ENCODE peak calls at places on chromosome 17, in seven cellular contexts. K, O, C, Y, T, W and U are unnamed samples.
A peak's percentile ranks its signal among the peaks of the same experiment; 100 is the strongest.

GRCh38 chr17:9817086-9817485 is 4.8 kb downstream of the GSG1L2 start:
- DNase-seq in K (no peak), O (peak; percentile 62), C (peak; percentile 57), Y (no peak), T (no peak), W (peak; percentile 76), U (no peak)

GRCh38 chr17:57927048-57927723 is 28.0 kb downstream of the CUEDC1 start:
- DNase-seq in K (peak; percentile 72), O (peak; percentile 83), C (peak; percentile 86), Y (no peak), T (no peak), W (no peak), U (no peak)

GRCh38 chr17:10139560-10139959 is 58.8 kb downstream of the GAS7 start:
- DNase-seq in K (no peak), O (no peak), C (no peak), Y (no peak), T (no peak), W (no peak), U (no peak)

GRCh38 chr17:34370997-34371395 is 8.0 kb upstream of the CCL1 start:
- DNase-seq in K (no peak), O (no peak), C (peak; percentile 39), Y (peak; percentile 61), T (no peak), W (no peak), U (no peak)

GRCh38 chr17:77959216-77959925 is 868 bp downstream of the TNRC6C start:
- DNase-seq in K (no peak), O (peak; percentile 11), C (peak; percentile 11), Y (peak; percentile 59), T (peak; percentile 20), W (no peak), U (peak; percentile 46)

GRCh38 chr17:59651346-59651745 is 31.7 kb downstream of the CLTC start:
- DNase-seq in K (peak; percentile 64), O (no peak), C (no peak), Y (no peak), T (no peak), W (no peak), U (no peak)

GRCh38 chr17:56074366-56074765 is 78.9 kb upstream of the ANKFN1 start:
- DNase-seq in K (no peak), O (no peak), C (no peak), Y (no peak), T (no peak), W (no peak), U (no peak)

GRCh38 chr17:46742539-46743270 is 75.8 kb downstream of the WNT3 start:
- DNase-seq in K (peak; percentile 79), O (peak; percentile 83), C (no peak), Y (no peak), T (peak; percentile 58), W (peak; percentile 84), U (no peak)

GRCh38 chr17:59105852-59106462 is 723 bp downstream of the TRIM37 start:
- DNase-seq in K (peak; percentile 19), O (peak; percentile 56), C (peak; percentile 65), Y (peak; percentile 80), T (no peak), W (peak; percentile 67), U (peak; percentile 80)

GRCh38 chr17:75507712-75508111 is 7.6 kb downstream of the CASKIN2 start:
- DNase-seq in K (no peak), O (no peak), C (no peak), Y (no peak), T (no peak), W (no peak), U (no peak)

GRCh38 chr17:57662021-57662420 is 83.1 kb downstream of the CCDC182 start:
- DNase-seq in K (no peak), O (no peak), C (no peak), Y (no peak), T (no peak), W (no peak), U (no peak)

GRCh38 chr17:76872221-76872873 is 4.1 kb downstream of the MGAT5B start:
- DNase-seq in K (peak; percentile 95), O (peak; percentile 86), C (no peak), Y (peak; percentile 46), T (no peak), W (peak; percentile 89), U (no peak)

GRCh38 chr17:35170968-35171771 is 23.0 kb downstream of the SLC35G3 start:
- DNase-seq in K (no peak), O (peak; percentile 43), C (no peak), Y (peak; percentile 16), T (no peak), W (peak; percentile 37), U (no peak)

GRCh38 chr17:37327341-37328090 is 48.3 kb upstream of the C17orf78 start:
- DNase-seq in K (peak; percentile 96), O (peak; percentile 90), C (no peak), Y (no peak), T (no peak), W (peak; percentile 38), U (no peak)

GRCh38 chr17:80649672-80650338 is 105.2 kb downstream of the RPTOR start:
- DNase-seq in K (peak; percentile 83), O (peak; percentile 97), C (no peak), Y (peak; percentile 53), T (peak; percentile 54), W (peak; percentile 68), U (peak; percentile 63)

GRCh38 chr17:18163528-18163927 is 20.1 kb upstream of the ALKBH5 start:
- DNase-seq in K (no peak), O (no peak), C (no peak), Y (no peak), T (peak; percentile 58), W (no peak), U (no peak)

GRCh38 chr17:18161226-18162094 is 22.2 kb upstream of the ALKBH5 start:
- DNase-seq in K (no peak), O (no peak), C (no peak), Y (no peak), T (no peak), W (no peak), U (no peak)

GRCh38 chr17:18172528-18173278 is 10.9 kb upstream of the ALKBH5 start:
- DNase-seq in K (no peak), O (no peak), C (no peak), Y (no peak), T (no peak), W (no peak), U (no peak)

GRCh38 chr17:18167421-18167820 is 16.2 kb upstream of the ALKBH5 start:
- DNase-seq in K (no peak), O (no peak), C (no peak), Y (no peak), T (no peak), W (no peak), U (no peak)

GRCh38 chr17:18166894-18167293 is 16.7 kb upstream of the ALKBH5 start:
- DNase-seq in K (no peak), O (peak; percentile 25), C (no peak), Y (no peak), T (no peak), W (peak; percentile 60), U (no peak)
- H3K4me3 ChIP-seq in K (no peak overlapping the region), O (no peak overlapping the region), C (no peak overlapping the region), Y (no peak overlapping the region), T (no peak overlapping the region), W (no peak overlapping the region), U (no peak overlapping the region)

GRCh38 chr17:27293898-27294688 is at the start of gene WSB1:
- DNase-seq in K (peak; percentile 73), O (peak; percentile 97), C (peak; percentile 94), Y (peak; percentile 92), T (peak; percentile 98), W (peak; percentile 92), U (peak; percentile 95)
- TF ChIP-seq CTCF in K (no peak), O (no peak), C (no peak), Y (peak; percentile 3), T (peak; percentile 0), W (no peak), U (no peak)

GRCh38 chr17:2398655-2399571 is 1.9 kb downstream of the MNT start:
- DNase-seq in K (peak; percentile 73), O (peak; percentile 85), C (peak; percentile 61), Y (peak; percentile 80), T (peak; percentile 36), W (peak; percentile 82), U (peak; percentile 84)

GRCh38 chr17:2398188-2398587 is 2.7 kb downstream of the MNT start:
- DNase-seq in K (no peak), O (no peak), C (no peak), Y (no peak), T (no peak), W (no peak), U (no peak)

GRCh38 chr17:2396192-2396567 is 4.7 kb downstream of the MNT start:
- DNase-seq in K (no peak), O (no peak), C (no peak), Y (no peak), T (no peak), W (no peak), U (no peak)

GRCh38 chr17:2396568-2397246 is 4.2 kb downstream of the MNT start:
- DNase-seq in K (peak; percentile 96), O (peak; percentile 100), C (peak; percentile 93), Y (peak; percentile 74), T (peak; percentile 52), W (peak; percentile 98), U (peak; percentile 95)

GRCh38 chr17:2397247-2398171 is 3.4 kb downstream of the MNT start:
- DNase-seq in K (no peak), O (no peak), C (no peak), Y (no peak), T (no peak), W (no peak), U (no peak)
- H3K4me3 ChIP-seq in K (no peak overlapping the region), O (peak overlapping the region; percentile 3), C (no peak overlapping the region), Y (no peak overlapping the region), T (peak overlapping the region; percentile 91), W (peak overlapping the region; percentile 42), U (peak overlapping the region; percentile 99)

DNA sequence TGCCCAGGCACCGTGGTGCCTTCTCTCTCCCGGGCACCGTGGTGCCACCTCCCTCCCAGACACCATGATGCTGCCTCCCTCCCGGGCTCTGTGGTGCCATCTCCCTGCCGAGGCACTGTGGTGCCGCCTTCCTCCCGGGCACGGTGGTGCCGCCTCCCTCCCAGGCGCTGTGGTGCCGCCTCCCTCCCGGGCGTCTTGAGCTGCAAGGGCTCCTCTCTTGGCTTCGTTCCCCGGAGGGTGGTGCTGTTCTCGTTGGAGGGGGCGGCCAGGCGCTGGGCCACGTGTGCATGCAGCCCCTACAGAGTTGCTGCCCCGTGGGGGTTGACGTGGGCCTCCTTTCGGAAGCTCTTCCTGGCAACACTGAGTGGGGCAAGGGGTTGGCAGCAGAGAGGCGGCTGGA is 8.2 kb downstream of the CENPX start:
- DNase-seq in K (no peak), O (no peak), C (no peak), Y (no peak), T (no peak), W (no peak), U (no peak)
- TF ChIP-seq CTCF in K (no peak), O (no peak), C (no peak), Y (no peak), T (no peak), W (no peak), U (no peak)

GRCh38 chr17:18084256-18084655 is 3.5 kb upstream of the DRG2 start:
- DNase-seq in K (no peak), O (no peak), C (no peak), Y (no peak), T (no peak), W (no peak), U (no peak)
- H3K4me3 ChIP-seq in K (no peak overlapping the region), O (no peak overlapping the region), C (no peak overlapping the region), Y (no peak overlapping the region), T (no peak overlapping the region), W (no peak overlapping the region), U (no peak overlapping the region)